ENCODE peak calls at places on chromosomes 3 and 15, in eight cellular contexts. R is spleen; U is HepG2; O is cardiac muscle cell; K is A549; A is ovary; Z is tibial artery; B is CD8-positive, alpha-beta T cell. G is an unnamed sample. For H3K4me1, the result is how much of the 10 kb centered on the place peaks cover.

GRCh38 chr3:188682316-188682715 is 489.5 kb upstream of the TPRG1 start:
- DNase-seq in A (no peak), B (no peak), K (no peak), O (no peak), U (no peak), R (no peak), Z (no peak), G (no peak)

GRCh38 chr3:167814441-167814951 is 79.0 kb downstream of the SERPINI1 start:
- DNase-seq in U (peak), B (no peak), O (no peak), A (no peak), R (no peak), K (no peak), Z (no peak), G (no peak)

GRCh38 chr3:178602864-178603263 is 66.6 kb downstream of the KCNMB2 start:
- DNase-seq in B (no peak), O (no peak), U (no peak), A (no peak), K (no peak), R (no peak), Z (no peak), G (no peak)

GRCh38 chr15:27183182-27183581 is 212.2 kb downstream of the GABRG3 start:
- DNase-seq in R (no peak), B (no peak), K (no peak), A (no peak), O (no peak), U (no peak), Z (no peak), G (no peak)

GRCh38 chr3:178849220-178849910 is 222.2 kb downstream of the ZMAT3 start:
- DNase-seq in K (no peak), Z (no peak), B (no peak), U (no peak), O (no peak), R (no peak), A (no peak), G (no peak)

GRCh38 chr3:155131104-155131503 is 51.0 kb downstream of the MME start:
- DNase-seq in U (no peak), A (no peak), Z (no peak), K (no peak), R (no peak), O (peak), B (no peak), G (no peak)

GRCh38 chr3:173241727-173242126 is 100.7 kb upstream of the SPATA16 start:
- DNase-seq in A (no peak), R (no peak), O (no peak), Z (no peak), K (no peak), U (no peak), B (no peak), G (no peak)

GRCh38 chr3:84308379-84308778 is 650.4 kb upstream of the CADM2 start:
- DNase-seq in Z (no peak), K (no peak), A (no peak), B (no peak), R (no peak), O (no peak), U (no peak), G (no peak)

GRCh38 chr3:94121161-94121560 is 58.3 kb downstream of the NSUN3 start:
- DNase-seq in Z (no peak), K (no peak), B (no peak), R (no peak), O (no peak), A (no peak), U (no peak), G (no peak)

GRCh38 chr15:68281008-68281407 is 3.5 kb downstream of the FEM1B start:
- DNase-seq in K (no peak), Z (no peak), O (no peak), R (no peak), A (no peak), U (no peak), B (no peak), G (no peak)

GRCh38 chr3:168933614-168934013 is 729.9 kb downstream of the MECOM start:
- DNase-seq in U (no peak), A (no peak), K (no peak), R (no peak), Z (no peak), B (no peak), O (no peak), G (no peak)

GRCh38 chr15:49415638-49416037 is 7.4 kb upstream of the FGF7 start:
- DNase-seq in R (no peak), K (no peak), Z (no peak), U (no peak), A (no peak), B (no peak), O (no peak), G (no peak)

GRCh38 chr15:82158811-82159210 is 103.7 kb downstream of the EFL1 start:
- DNase-seq in Z (no peak), R (no peak), A (no peak), U (no peak), K (no peak), O (peak), B (no peak), G (no peak)

GRCh38 chr3:143221446-143221845 is 101.9 kb downstream of the CHST2 start:
- DNase-seq in B (no peak), A (no peak), U (no peak), Z (no peak), O (no peak), R (no peak), K (no peak), G (no peak)

GRCh38 chr15:52653451-52653964 is 25.7 kb downstream of the ATOSA start:
- DNase-seq in Z (no peak), B (no peak), U (no peak), K (peak), A (no peak), O (peak), R (no peak), G (no peak)

GRCh38 chr3:129892486-129892856 is 1.0 kb downstream of the TMCC1 start:
- DNase-seq in U (no peak), K (no peak), A (no peak), B (no peak), R (peak), Z (no peak), O (peak), G (peak)

GRCh38 chr15:48861813-48862431 is 16.0 kb upstream of the EID1 start:
- DNase-seq in R (no peak), B (no peak), O (peak), Z (no peak), U (peak), K (peak), A (peak), G (peak)

GRCh38 chr3:76063811-76064210 is 278.5 kb upstream of the ZNF717 start:
- DNase-seq in A (no peak), R (no peak), B (no peak), K (no peak), U (no peak), O (peak), Z (no peak), G (no peak)

GRCh38 chr3:14606663-14607339 is 44.8 kb upstream of the CCDC174 start:
- DNase-seq in R (no peak), Z (peak), K (no peak), B (no peak), O (no peak), A (no peak), U (no peak), G (no peak)

GRCh38 chr3:58536501-58537411 is at the start of gene ACOX2:
- DNase-seq in U (no peak), Z (peak), R (no peak), A (peak), K (no peak), O (peak), B (no peak), G (no peak)

DNA sequence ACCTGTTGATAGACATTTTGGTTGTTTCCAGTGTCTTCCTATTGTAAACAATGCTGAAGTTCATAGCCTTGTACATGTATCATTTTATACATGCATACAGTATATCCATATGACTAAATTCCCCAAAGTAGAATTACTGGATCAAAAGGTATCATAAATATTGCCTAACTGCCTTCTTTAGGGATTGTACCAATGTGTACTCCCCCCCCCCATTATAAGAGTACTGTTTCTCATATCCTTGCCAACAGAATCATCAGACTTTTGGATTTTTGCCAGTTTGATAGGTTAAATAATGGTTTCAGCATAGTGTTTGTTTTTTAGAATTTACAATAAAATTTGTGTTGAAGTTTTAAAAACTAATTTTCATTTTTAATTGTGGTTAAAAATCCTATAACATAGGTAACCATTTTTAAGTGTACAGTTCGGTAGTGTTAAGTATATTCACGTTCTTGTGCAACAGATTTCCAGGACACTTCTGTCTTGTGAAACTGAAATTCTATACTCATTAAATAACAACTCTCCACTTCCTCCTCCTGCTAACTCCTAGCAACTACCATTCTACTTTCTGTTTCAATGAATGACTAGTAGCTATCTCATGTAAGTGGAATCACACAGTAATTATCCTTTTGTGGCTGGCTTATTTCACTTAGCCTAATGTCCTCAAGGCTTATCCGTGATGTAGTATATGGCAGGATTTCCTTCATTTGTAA is 30.8 kb upstream of the MAP3K13 start:
- DNase-seq in O (no peak), A (no peak), Z (no peak), U (peak), B (no peak), R (no peak), K (no peak), G (no peak)
- H3K4me3 ChIP-seq in O (no peak), A (no peak), Z (no peak), U (peak), B (no peak), R (no peak), K (peak), G (no peak)

GRCh38 chr3:8236264-8236663 is 265.4 kb upstream of the LMCD1 start:
- DNase-seq in Z (no peak), B (no peak), R (no peak), K (no peak), A (no peak), U (no peak), O (no peak), G (no peak)

GRCh38 chr3:8238434-8238833 is 263.2 kb upstream of the LMCD1 start:
- DNase-seq in R (no peak), Z (no peak), B (no peak), A (no peak), O (no peak), U (no peak), K (no peak), G (no peak)

GRCh38 chr3:8237893-8238292 is 263.7 kb upstream of the LMCD1 start:
- DNase-seq in A (no peak), K (no peak), U (no peak), B (no peak), R (no peak), Z (no peak), O (peak), G (no peak)

GRCh38 chr3:8239095-8239494 is 262.5 kb upstream of the LMCD1 start:
- DNase-seq in K (no peak), R (no peak), O (no peak), B (no peak), A (no peak), U (no peak), Z (no peak), G (no peak)

GRCh38 chr3:8239718-8240698 is 261.6 kb upstream of the LMCD1 start:
- DNase-seq in B (no peak), R (no peak), O (peak), U (peak), A (no peak), K (peak), Z (no peak), G (peak)
- TF ChIP-seq CTCF in B (peak), R (peak), O (peak), U (peak), A (no peak), K (peak), Z (peak), G (peak)

DNA sequence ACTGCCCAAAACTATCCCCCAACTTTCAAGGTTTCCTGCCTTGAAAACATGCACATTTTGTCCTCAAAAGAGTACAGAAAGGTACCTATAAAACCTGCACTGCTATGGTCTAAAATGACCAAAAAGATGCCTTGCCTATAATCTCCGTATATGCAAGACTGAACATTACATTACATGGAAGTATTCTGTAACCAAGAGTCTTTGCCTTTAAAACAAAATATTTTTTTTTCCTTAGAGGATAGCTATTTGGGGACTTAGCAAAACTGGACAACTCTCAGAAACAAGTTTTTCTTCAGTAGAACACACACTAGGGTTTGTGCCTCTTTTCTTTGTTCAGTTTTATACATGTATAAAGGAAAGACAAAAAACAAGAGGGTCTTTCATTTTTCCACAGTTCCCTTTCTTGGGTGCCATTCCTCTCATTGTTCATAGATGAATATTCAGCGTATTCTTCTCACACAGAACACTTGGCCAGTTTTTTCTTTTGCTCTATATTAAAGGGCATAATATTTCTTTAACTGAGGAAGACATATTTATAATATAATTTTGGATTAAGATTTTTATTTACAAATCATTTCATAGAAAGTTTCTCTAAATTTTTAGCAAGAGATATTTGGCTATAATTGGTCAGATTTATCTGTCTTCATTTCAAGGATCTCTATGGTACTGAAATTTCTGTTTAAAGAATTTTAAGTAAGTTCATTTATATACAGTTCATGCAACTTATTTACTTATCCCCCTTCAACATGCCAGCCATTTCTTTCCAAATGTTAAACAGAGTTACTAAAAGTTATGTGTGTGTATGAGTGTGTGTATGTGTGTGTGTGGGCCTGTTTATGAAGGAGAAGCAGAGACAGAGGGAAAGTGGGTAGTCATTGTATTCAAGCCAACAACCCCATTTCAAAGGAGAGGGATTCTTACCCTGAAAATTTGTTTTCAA is 142.6 kb downstream of the ZBTB20 start:
- DNase-seq in K (no peak), B (no peak), Z (no peak), R (no peak), U (no peak), O (no peak), A (no peak), G (no peak)
- H3K4me1 ChIP-seq in K (under half), B (under half), Z (under half), R (under half), U (under half), O (under half), A (under half), G (under half)

GRCh38 chr15:89666147-89666857 is 11.0 kb upstream of the KIF7 start:
- DNase-seq in U (no peak), A (no peak), K (no peak), O (peak), R (no peak), B (no peak), Z (no peak), G (no peak)

GRCh38 chr15:89664951-89665350 is 9.7 kb upstream of the KIF7 start:
- DNase-seq in K (no peak), Z (no peak), U (no peak), A (no peak), O (no peak), R (no peak), B (no peak), G (no peak)

GRCh38 chr15:89666858-89667705 is 11.8 kb upstream of the KIF7 start:
- DNase-seq in R (no peak), B (no peak), U (no peak), A (no peak), K (no peak), O (no peak), Z (no peak), G (no peak)

GRCh38 chr15:89664441-89664840 is 9.2 kb upstream of the KIF7 start:
- DNase-seq in R (no peak), B (no peak), K (no peak), O (no peak), U (no peak), A (no peak), Z (no peak), G (no peak)

DNA sequence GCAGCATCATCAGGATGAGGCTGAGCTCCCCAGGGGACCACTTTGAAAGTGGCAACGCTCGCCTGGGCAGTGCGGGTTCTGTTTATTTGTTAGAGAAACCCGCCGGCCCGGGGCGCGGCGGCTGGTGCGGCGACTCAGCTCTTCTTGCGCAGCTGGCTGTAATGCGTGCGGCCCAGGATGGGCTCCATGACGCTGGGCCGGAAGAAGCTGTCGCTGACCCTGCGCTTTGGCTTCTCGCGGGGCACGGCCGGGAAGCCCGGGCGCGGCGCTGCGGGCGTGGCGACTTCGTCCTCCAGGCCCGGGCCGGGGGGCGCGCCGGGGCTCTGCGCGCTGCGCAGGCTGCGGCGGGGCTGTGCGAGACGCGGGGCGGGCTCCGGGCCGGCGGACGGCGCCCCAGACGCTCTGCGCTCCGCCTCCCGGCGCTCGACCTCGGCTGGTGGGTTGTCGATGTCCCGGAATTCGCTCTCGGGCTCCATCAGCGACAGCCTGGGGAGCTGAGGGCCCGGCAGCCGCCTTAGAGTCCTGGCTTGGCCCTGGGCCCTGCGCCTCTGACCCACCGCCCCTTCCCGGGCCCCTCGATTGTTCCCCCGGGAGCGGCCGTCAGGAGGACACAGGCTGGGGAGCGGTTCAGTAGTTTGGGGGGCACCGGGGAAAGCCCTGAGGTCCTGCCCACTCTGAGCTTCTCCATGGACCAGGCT is 10.3 kb upstream of the KIF7 start:
- DNase-seq in A (peak), B (no peak), R (peak), Z (peak), K (peak), O (peak), U (no peak), G (no peak)
- H3K4me3 ChIP-seq in A (peak), B (no peak), R (peak), Z (peak), K (peak), O (peak), U (peak), G (peak)

GRCh38 chr15:96353931-96354730 is 23.6 kb downstream of the NR2F2 start:
- DNase-seq in R (peak), A (peak), K (no peak), U (no peak), O (no peak), B (no peak), Z (peak), G (no peak)
- TF ChIP-seq CTCF in R (peak), A (peak), K (peak), U (peak), O (peak), B (no peak), Z (peak), G (no peak)

G was measured in Caco-2.